ENCODE peak calls at places on chromosomes 7 and 10, in four cellular contexts. One of them, this sample, is unnamed.

GRCh38 chr10:112969131-112969530 is 19.1 kb downstream of the TCF7L2 start:
- DNase-seq in RCC 7860: no peak
- DNase-seq in activated naive CD4-positive, alpha-beta T cell treated with Interleukin-2 at 50 U/mL for 16 hours: no peak
- DNase-seq in T follicular helper cell: no peak
- DNase-seq in this sample: no peak

GRCh38 chr7:5692112-5692844 is 89.2 kb downstream of the RNF216 start:
- DNase-seq in RCC 7860: peak; percentile 93
- DNase-seq in T follicular helper cell: no peak
- DNase-seq in activated naive CD4-positive, alpha-beta T cell treated with Interleukin-2 at 50 U/mL for 16 hours: peak; percentile 24
- DNase-seq in this sample: peak; percentile 98

GRCh38 chr7:107173691-107174406 is 5.0 kb downstream of the HBP1 start:
- DNase-seq in T follicular helper cell: no peak
- DNase-seq in RCC 7860: no peak
- DNase-seq in activated naive CD4-positive, alpha-beta T cell treated with Interleukin-2 at 50 U/mL for 16 hours: no peak
- DNase-seq in this sample: no peak

GRCh38 chr10:50576995-50577394 is 46.8 kb downstream of the SGMS1 start:
- DNase-seq in RCC 7860: no peak
- DNase-seq in activated naive CD4-positive, alpha-beta T cell treated with Interleukin-2 at 50 U/mL for 16 hours: no peak
- DNase-seq in T follicular helper cell: no peak
- DNase-seq in this sample: no peak

GRCh38 chr10:93071674-93072224 is 1.9 kb upstream of the CYP26A1 start:
- DNase-seq in RCC 7860: no peak
- DNase-seq in activated naive CD4-positive, alpha-beta T cell treated with Interleukin-2 at 50 U/mL for 16 hours: no peak
- DNase-seq in T follicular helper cell: no peak
- DNase-seq in this sample: peak; percentile 52

GRCh38 chr7:24229481-24230226 is 54.3 kb upstream of the NPY start:
- DNase-seq in T follicular helper cell: no peak
- DNase-seq in RCC 7860: no peak
- DNase-seq in activated naive CD4-positive, alpha-beta T cell treated with Interleukin-2 at 50 U/mL for 16 hours: no peak
- DNase-seq in this sample: no peak

GRCh38 chr10:60238408-60239100 is 151.1 kb downstream of the ANK3 start:
- DNase-seq in T follicular helper cell: no peak
- DNase-seq in RCC 7860: no peak
- DNase-seq in activated naive CD4-positive, alpha-beta T cell treated with Interleukin-2 at 50 U/mL for 16 hours: no peak
- DNase-seq in this sample: peak; percentile 54

GRCh38 chr7:81767883-81768282 is 2.0 kb downstream of the HGF start:
- DNase-seq in RCC 7860: no peak
- DNase-seq in T follicular helper cell: no peak
- DNase-seq in activated naive CD4-positive, alpha-beta T cell treated with Interleukin-2 at 50 U/mL for 16 hours: no peak
- DNase-seq in this sample: no peak

GRCh38 chr7:35825984-35826383 is 25.1 kb downstream of the SEPTIN7 start:
- DNase-seq in RCC 7860: no peak
- DNase-seq in T follicular helper cell: no peak
- DNase-seq in activated naive CD4-positive, alpha-beta T cell treated with Interleukin-2 at 50 U/mL for 16 hours: no peak
- DNase-seq in this sample: no peak

GRCh38 chr7:130912086-130912909 is 178.3 kb upstream of the KLF14 start:
- DNase-seq in T follicular helper cell: no peak
- DNase-seq in activated naive CD4-positive, alpha-beta T cell treated with Interleukin-2 at 50 U/mL for 16 hours: no peak
- DNase-seq in RCC 7860: peak; percentile 88
- DNase-seq in this sample: peak; percentile 80

GRCh38 chr7:10998984-10999757 is 25.5 kb downstream of the PHF14 start:
- DNase-seq in T follicular helper cell: no peak
- DNase-seq in RCC 7860: no peak
- DNase-seq in activated naive CD4-positive, alpha-beta T cell treated with Interleukin-2 at 50 U/mL for 16 hours: no peak
- DNase-seq in this sample: no peak

GRCh38 chr10:49187950-49188761 is at the start of gene TMEM273:
- DNase-seq in RCC 7860: peak; percentile 96
- DNase-seq in activated naive CD4-positive, alpha-beta T cell treated with Interleukin-2 at 50 U/mL for 16 hours: peak; percentile 63
- DNase-seq in T follicular helper cell: no peak
- DNase-seq in this sample: no peak

GRCh38 chr7:108614903-108615302 is 45.2 kb downstream of the DNAJB9 start:
- DNase-seq in activated naive CD4-positive, alpha-beta T cell treated with Interleukin-2 at 50 U/mL for 16 hours: no peak
- DNase-seq in T follicular helper cell: no peak
- DNase-seq in RCC 7860: no peak
- DNase-seq in this sample: no peak

GRCh38 chr7:128347573-128348147 is 4.0 kb upstream of the RBM28 start:
- DNase-seq in activated naive CD4-positive, alpha-beta T cell treated with Interleukin-2 at 50 U/mL for 16 hours: peak; percentile 53
- DNase-seq in T follicular helper cell: peak; percentile 34
- DNase-seq in RCC 7860: no peak
- DNase-seq in this sample: peak; percentile 61

GRCh38 chr7:21338728-21339164 is 89.1 kb upstream of the SP4 start:
- DNase-seq in activated naive CD4-positive, alpha-beta T cell treated with Interleukin-2 at 50 U/mL for 16 hours: peak; percentile 74
- DNase-seq in T follicular helper cell: no peak
- DNase-seq in RCC 7860: no peak
- DNase-seq in this sample: no peak

GRCh38 chr7:2887816-2888215 is 43.7 kb upstream of the GNA12 start:
- DNase-seq in RCC 7860: no peak
- DNase-seq in T follicular helper cell: no peak
- DNase-seq in activated naive CD4-positive, alpha-beta T cell treated with Interleukin-2 at 50 U/mL for 16 hours: no peak
- DNase-seq in this sample: no peak

GRCh38 chr7:47454066-47454950 is 127.6 kb downstream of the TNS3 start:
- DNase-seq in RCC 7860: no peak
- DNase-seq in activated naive CD4-positive, alpha-beta T cell treated with Interleukin-2 at 50 U/mL for 16 hours: no peak
- DNase-seq in T follicular helper cell: no peak
- DNase-seq in this sample: peak; percentile 71

GRCh38 chr10:103888113-103888841 is 29.7 kb downstream of the STN1 start:
- DNase-seq in activated naive CD4-positive, alpha-beta T cell treated with Interleukin-2 at 50 U/mL for 16 hours: no peak
- DNase-seq in T follicular helper cell: no peak
- DNase-seq in RCC 7860: peak; percentile 74
- DNase-seq in this sample: peak; percentile 91

GRCh38 chr10:28722065-28722803 is 44.9 kb downstream of the BAMBI start:
- DNase-seq in T follicular helper cell: no peak
- DNase-seq in activated naive CD4-positive, alpha-beta T cell treated with Interleukin-2 at 50 U/mL for 16 hours: no peak
- DNase-seq in RCC 7860: no peak
- DNase-seq in this sample: peak; percentile 26

GRCh38 chr10:27285093-27285492 is 44.5 kb upstream of the ACBD5 start:
- DNase-seq in RCC 7860: no peak
- DNase-seq in activated naive CD4-positive, alpha-beta T cell treated with Interleukin-2 at 50 U/mL for 16 hours: peak; percentile 30
- DNase-seq in T follicular helper cell: no peak
- DNase-seq in this sample: peak; percentile 28

GRCh38 chr10:79048639-79049550 is 19.9 kb upstream of the ZMIZ1 start:
- DNase-seq in activated naive CD4-positive, alpha-beta T cell treated with Interleukin-2 at 50 U/mL for 16 hours: no peak
- DNase-seq in RCC 7860: no peak
- DNase-seq in T follicular helper cell: no peak
- DNase-seq in this sample: no peak

GRCh38 chr7:13829914-13830603 is 159.4 kb downstream of the ETV1 start:
- DNase-seq in RCC 7860: no peak
- DNase-seq in T follicular helper cell: no peak
- DNase-seq in activated naive CD4-positive, alpha-beta T cell treated with Interleukin-2 at 50 U/mL for 16 hours: no peak
- DNase-seq in this sample: peak; percentile 75